ENCODE peak calls at places on chromosomes 11 and 22, in nine cellular contexts. X, G, E, O, R, I, Q, T and P are unnamed samples.

GRCh38 chr11:65851811-65852507 is 6.0 kb downstream of the CFL1 start:
- DNase-seq in X (no peak), G (no peak), E (no peak), O (no peak), R (no peak), I (no peak), Q (no peak), T (no peak), P (no peak)

GRCh38 chr11:32374261-32374711 is 61.1 kb downstream of the WT1 start:
- DNase-seq in X (peak; percentile 26), G (peak; percentile 49), E (no peak), O (no peak), R (no peak), I (no peak), Q (peak; percentile 10), T (no peak), P (no peak)

GRCh38 chr11:2096001-2096918 is 42.9 kb downstream of the IGF2 start:
- DNase-seq in X (no peak), G (no peak), E (no peak), O (no peak), R (no peak), I (peak; percentile 24), Q (no peak), T (no peak), P (no peak)

GRCh38 chr11:132077416-132077815 is 707.0 kb downstream of the NTM start:
- DNase-seq in X (no peak), G (no peak), E (no peak), O (no peak), R (no peak), I (no peak), Q (no peak), T (no peak), P (no peak)

GRCh38 chr22:33864723-33865130 is 55.5 kb downstream of the LARGE1 start:
- DNase-seq in X (no peak), G (no peak), E (no peak), O (no peak), R (no peak), I (no peak), Q (no peak), T (no peak), P (no peak)

GRCh38 chr11:6576471-6577373 is 26.7 kb downstream of the RRP8 start:
- DNase-seq in X (peak; percentile 34), G (no peak), E (no peak), O (peak; percentile 81), R (peak; percentile 92), I (peak; percentile 35), Q (no peak), T (no peak), P (no peak)

GRCh38 chr11:34281256-34281655 is 76.6 kb downstream of the ABTB2 start:
- DNase-seq in X (no peak), G (no peak), E (no peak), O (no peak), R (no peak), I (no peak), Q (no peak), T (no peak), P (no peak)

GRCh38 chr22:36966851-36967535 is 52.3 kb downstream of the TST start:
- DNase-seq in X (no peak), G (no peak), E (no peak), O (no peak), R (no peak), I (no peak), Q (no peak), T (no peak), P (no peak)

GRCh38 chr11:19951558-19952083 is 208.7 kb downstream of the DBX1 start:
- DNase-seq in X (peak; percentile 40), G (no peak), E (no peak), O (peak; percentile 52), R (peak; percentile 55), I (peak; percentile 38), Q (peak; percentile 45), T (no peak), P (no peak)

GRCh38 chr11:79708319-79708928 is 267.6 kb upstream of the TENM4 start:
- DNase-seq in X (peak; percentile 51), G (no peak), E (no peak), O (peak; percentile 23), R (peak; percentile 63), I (peak; percentile 11), Q (peak; percentile 41), T (no peak), P (no peak)

GRCh38 chr11:67627394-67627787 is 2.3 kb downstream of the NUDT8 start:
- DNase-seq in X (no peak), G (no peak), E (no peak), O (no peak), R (no peak), I (no peak), Q (no peak), T (no peak), P (no peak)

GRCh38 chr22:21937821-21938070 is 14.9 kb downstream of the PPM1F start:
- DNase-seq in X (no peak), G (no peak), E (no peak), O (no peak), R (no peak), I (peak; percentile 89), Q (no peak), T (no peak), P (no peak)

GRCh38 chr22:32531955-32532818 is 57.6 kb downstream of the FBXO7 start:
- DNase-seq in X (no peak), G (no peak), E (peak; percentile 14), O (peak; percentile 24), R (no peak), I (peak; percentile 84), Q (peak; percentile 69), T (no peak), P (no peak)

GRCh38 chr22:49091917-49092545 is 735.6 kb downstream of the BRD1 start:
- DNase-seq in X (no peak), G (no peak), E (no peak), O (no peak), R (no peak), I (no peak), Q (no peak), T (no peak), P (no peak)

GRCh38 chr11:9895016-9895415 is 231.1 kb downstream of the SWAP70 start:
- DNase-seq in X (no peak), G (no peak), E (no peak), O (no peak), R (no peak), I (peak; percentile 26), Q (no peak), T (no peak), P (no peak)

GRCh38 chr22:29269731-29270474 is 1.8 kb downstream of the EWSR1 start:
- DNase-seq in X (no peak), G (peak; percentile 17), E (no peak), O (no peak), R (no peak), I (no peak), Q (no peak), T (no peak), P (no peak)

GRCh38 chr22:27241430-27242110 is 560.0 kb downstream of the MN1 start:
- DNase-seq in X (no peak), G (no peak), E (no peak), O (peak; percentile 79), R (peak; percentile 41), I (no peak), Q (no peak), T (no peak), P (no peak)

GRCh38 chr22:29394931-29395581 is 6.7 kb upstream of the AP1B1 start:
- DNase-seq in X (peak; percentile 70), G (peak; percentile 59), E (no peak), O (peak; percentile 84), R (peak; percentile 77), I (peak; percentile 52), Q (peak; percentile 70), T (peak; percentile 57), P (peak; percentile 48)

GRCh38 chr11:12556788-12557384 is 117.3 kb upstream of the TEAD1 start:
- DNase-seq in X (no peak), G (no peak), E (peak; percentile 44), O (no peak), R (no peak), I (peak; percentile 84), Q (no peak), T (no peak), P (no peak)

GRCh38 chr11:62721994-62722393 is 5.3 kb downstream of the HNRNPUL2 start:
- DNase-seq in X (no peak), G (no peak), E (no peak), O (no peak), R (no peak), I (no peak), Q (no peak), T (no peak), P (no peak)

GRCh38 chr11:129951201-129951882 is 51.3 kb downstream of the PRDM10 start:
- DNase-seq in X (peak; percentile 27), G (no peak), E (no peak), O (no peak), R (no peak), I (no peak), Q (no peak), T (no peak), P (no peak)

GRCh38 chr11:71078482-71078881 is 173.9 kb downstream of the SHANK2 start:
- DNase-seq in X (peak; percentile 14), G (no peak), E (no peak), O (no peak), R (peak; percentile 7), I (no peak), Q (no peak), T (no peak), P (no peak)

GRCh38 chr11:61897387-61898246 is 6.3 kb upstream of the FADS3 start:
- DNase-seq in X (peak; percentile 61), G (peak; percentile 85), E (no peak), O (peak; percentile 65), R (peak; percentile 41), I (no peak), Q (peak; percentile 38), T (peak; percentile 77), P (peak; percentile 64)

GRCh38 chr11:403021-403760 is 9.2 kb downstream of the PKP3 start:
- DNase-seq in X (no peak), G (no peak), E (no peak), O (no peak), R (no peak), I (no peak), Q (no peak), T (no peak), P (no peak)

GRCh38 chr11:124543145-124543544 is 309 bp downstream of the OR8B12 start:
- DNase-seq in X (no peak), G (no peak), E (no peak), O (no peak), R (no peak), I (no peak), Q (no peak), T (no peak), P (no peak)

GRCh38 chr11:13644997-13645667 is 23.3 kb upstream of the FAR1 start:
- DNase-seq in X (no peak), G (no peak), E (no peak), O (no peak), R (no peak), I (no peak), Q (no peak), T (no peak), P (no peak)

GRCh38 chr11:131724436-131724995 is 354.1 kb downstream of the NTM start:
- DNase-seq in X (peak; percentile 41), G (no peak), E (no peak), O (no peak), R (no peak), I (no peak), Q (peak; percentile 11), T (no peak), P (no peak)

GRCh38 chr11:113614097-113614496 is 92.0 kb downstream of the TMPRSS5 start:
- DNase-seq in X (no peak), G (no peak), E (no peak), O (no peak), R (no peak), I (no peak), Q (no peak), T (no peak), P (no peak)

GRCh38 chr22:21690401-21690801 is 24.6 kb downstream of the PPIL2 start:
- DNase-seq in X (no peak), G (no peak), E (no peak), O (no peak), R (peak; percentile 6), I (no peak), Q (no peak), T (no peak), P (no peak)

GRCh38 chr11:75673977-75674582 is 5.2 kb upstream of the MAP6 start:
- DNase-seq in X (no peak), G (peak; percentile 10), E (no peak), O (no peak), R (no peak), I (no peak), Q (no peak), T (no peak), P (no peak)

GRCh38 chr11:124277207-124277606 is 21.0 kb downstream of the OR8G5 start:
- DNase-seq in X (no peak), G (no peak), E (no peak), O (no peak), R (no peak), I (no peak), Q (no peak), T (no peak), P (no peak)